ENCODE peak calls at places on chromosome 18, in six cellular contexts. Q, Y, L, I, P and H are unnamed samples.
A peak's percentile ranks its signal among the peaks of the same experiment; 100 is the strongest.

GRCh38 chr18:35178260-35178659 is 62.6 kb upstream of the ZNF397 start:
- DNase-seq in I (peak; percentile 78), Q (no peak), P (no peak), Y (no peak), L (no peak), H (no peak)

GRCh38 chr18:78021196-78021595 is 771.5 kb downstream of the GALR1 start:
- DNase-seq in I (no peak), Q (no peak), P (no peak), Y (no peak), L (no peak), H (no peak)

GRCh38 chr18:59279722-59280121 is 6.5 kb upstream of the RAX start:
- DNase-seq in P (no peak), Y (no peak), Q (no peak), L (no peak), I (no peak), H (no peak)

GRCh38 chr18:22031581-22031980 is 137.8 kb upstream of the GATA6 start:
- DNase-seq in Q (no peak), I (no peak), Y (no peak), L (no peak), P (no peak), H (no peak)

GRCh38 chr18:50507120-50507590 is 52.7 kb upstream of the MAPK4 start:
- DNase-seq in Q (peak; percentile 15), L (no peak), I (no peak), P (peak; percentile 31), Y (peak; percentile 77), H (peak; percentile 39)

GRCh38 chr18:36360256-36360909 is 62.9 kb downstream of the FHOD3 start:
- DNase-seq in P (no peak), I (no peak), L (no peak), Y (no peak), Q (no peak), H (peak; percentile 64)

GRCh38 chr18:71583291-71583690 is 960.9 kb downstream of the CBLN2 start:
- DNase-seq in L (no peak), Y (no peak), I (peak; percentile 5), P (no peak), Q (no peak), H (no peak)

GRCh38 chr18:36602620-36603019 is 226.2 kb downstream of the TPGS2 start:
- DNase-seq in Y (no peak), I (no peak), P (no peak), Q (no peak), L (no peak), H (no peak)

GRCh38 chr18:57950542-57950941 is 93.5 kb upstream of the NEDD4L start:
- DNase-seq in P (no peak), I (no peak), L (no peak), Q (no peak), Y (no peak), H (no peak)

GRCh38 chr18:48459016-48459415 is 49.8 kb upstream of the ZBTB7C start:
- DNase-seq in I (no peak), Y (no peak), Q (no peak), P (no peak), L (no peak), H (no peak)

GRCh38 chr18:63292844-63293683 is 26.5 kb downstream of the BCL2 start:
- DNase-seq in P (no peak), L (no peak), I (no peak), Y (no peak), Q (no peak), H (peak; percentile 65)

GRCh38 chr18:51739044-51739666 is 541.7 kb upstream of the MEX3C start:
- DNase-seq in P (no peak), I (no peak), Q (no peak), Y (no peak), L (no peak), H (no peak)

GRCh38 chr18:12769644-12770440 is 67.0 kb downstream of the PSMG2 start:
- DNase-seq in P (no peak), Q (no peak), Y (no peak), I (peak; percentile 12), L (no peak), H (no peak)

GRCh38 chr18:11121426-11121825 is 27.9 kb downstream of the PIEZO2 start:
- DNase-seq in Y (no peak), P (no peak), L (no peak), I (no peak), Q (no peak), H (no peak)

GRCh38 chr18:2186967-2187366 is 384.3 kb downstream of the METTL4 start:
- DNase-seq in Y (no peak), L (no peak), I (no peak), Q (no peak), P (no peak), H (no peak)

GRCh38 chr18:23415530-23415929 is 37.6 kb upstream of the RIOK3 start:
- DNase-seq in Y (no peak), L (no peak), P (no peak), Q (no peak), I (no peak), H (no peak)

GRCh38 chr18:23416283-23416682 is 36.8 kb upstream of the RIOK3 start:
- DNase-seq in I (no peak), P (no peak), L (no peak), Y (no peak), Q (no peak), H (no peak)

DNA sequence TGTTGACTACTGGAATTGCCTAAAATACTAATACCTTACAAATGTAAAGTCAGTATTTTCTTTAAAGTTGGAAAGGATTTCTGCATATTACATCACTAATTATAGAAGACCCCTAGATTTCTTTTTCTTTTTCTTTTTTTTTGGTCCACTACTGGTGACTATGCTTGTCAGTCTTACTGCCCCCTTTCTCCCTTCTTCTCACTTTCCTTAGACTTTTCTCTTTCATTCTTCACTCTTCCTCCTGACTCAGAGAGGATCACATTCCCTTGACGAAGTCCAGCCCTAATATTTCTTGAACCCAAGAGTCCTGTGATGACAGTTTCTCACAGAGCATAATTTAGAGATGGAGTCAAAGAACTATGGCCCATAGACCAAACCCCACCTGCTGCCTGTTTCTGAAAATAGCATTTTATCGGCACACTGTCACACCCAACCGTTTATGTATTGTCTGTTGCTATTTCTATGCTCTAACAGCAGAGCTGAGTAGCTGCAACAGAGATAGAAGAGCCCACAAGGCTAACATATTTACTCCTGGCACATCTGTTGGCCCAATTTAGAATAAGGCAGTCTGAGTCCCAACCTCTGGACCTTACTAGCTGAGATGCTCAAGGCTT is 40.6 kb upstream of the RIOK3 start:
- DNase-seq in Y (no peak), P (no peak), I (no peak), L (no peak), Q (no peak), H (no peak)
- TF ChIP-seq CTCF in Y (no peak), P (no peak), I (no peak), L (no peak), Q (no peak), H (no peak)

DNA sequence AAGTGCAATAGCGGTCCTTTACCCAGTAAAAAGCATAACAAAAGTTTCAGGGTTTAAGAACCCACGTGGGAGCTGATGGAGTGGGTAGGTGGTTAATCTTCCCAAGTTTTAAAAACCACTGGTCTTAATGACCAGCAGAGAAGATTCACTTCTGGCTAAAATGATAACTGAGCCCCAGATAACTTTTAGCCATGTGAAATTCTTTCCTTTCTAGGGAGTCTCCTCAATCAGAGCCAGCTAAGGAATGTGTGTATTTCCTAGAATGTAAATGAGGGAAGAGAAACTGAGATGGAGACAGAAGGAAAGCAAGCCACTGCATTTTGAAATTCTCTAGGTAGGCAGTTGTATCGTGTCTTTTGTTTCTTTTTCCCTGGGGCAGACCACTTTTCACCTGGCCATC is 1.6 kb downstream of the COLEC12 start:
- DNase-seq in Q (no peak), I (peak; percentile 26), P (no peak), L (no peak), Y (no peak), H (no peak)
- H3K4me3 ChIP-seq in Q (peak overlapping the region; percentile 42), I (peak overlapping the region; percentile 59), P (peak overlapping the region; percentile 61), L (peak overlapping the region; percentile 72), Y (peak overlapping the region; percentile 78), H (no peak overlapping the region)

GRCh38 chr18:28044036-28044435 is 132.9 kb downstream of the CDH2 start:
- DNase-seq in Y (no peak), Q (no peak), L (no peak), P (no peak), I (no peak), H (no peak)

GRCh38 chr18:28045880-28046279 is 131.1 kb downstream of the CDH2 start:
- DNase-seq in P (no peak), I (no peak), L (no peak), Y (no peak), Q (no peak), H (no peak)

GRCh38 chr18:28048612-28049011 is 128.3 kb downstream of the CDH2 start:
- DNase-seq in I (no peak), Y (no peak), L (no peak), Q (no peak), P (no peak), H (no peak)

GRCh38 chr18:28043631-28044030 is 133.3 kb downstream of the CDH2 start:
- DNase-seq in Q (no peak), P (no peak), I (no peak), L (no peak), Y (no peak), H (no peak)

GRCh38 chr18:28045176-28045810 is 131.6 kb downstream of the CDH2 start:
- DNase-seq in Y (no peak), P (no peak), I (peak; percentile 69), L (no peak), Q (no peak), H (no peak)
- TF ChIP-seq CTCF in Y (no peak), P (no peak), I (no peak), L (no peak), Q (no peak), H (no peak)

GRCh38 chr18:25313274-25313673 is 38.7 kb downstream of the ZNF521 start:
- DNase-seq in I (no peak), Q (no peak), L (no peak), Y (no peak), P (no peak), H (no peak)
- H3K4me3 ChIP-seq in I (no peak overlapping the region), Q (no peak overlapping the region), L (no peak overlapping the region), Y (no peak overlapping the region), P (no peak overlapping the region), H (no peak overlapping the region)

GRCh38 chr18:30687501-30687900 is 355.0 kb downstream of the DSC3 start:
- DNase-seq in Y (no peak), P (no peak), L (no peak), Q (no peak), I (no peak), H (no peak)
- TF ChIP-seq CTCF in Y (no peak), P (no peak), L (no peak), Q (no peak), I (no peak), H (no peak)